ENCODE peak calls at places on chromosomes 7 and 10, in eight cellular contexts. V is ureter, Z is NCI-H1048, M is substantia nigra, X is GOT3, Y is NCI-H2107, T is cardiac muscle cell, R is left colon. K is an unnamed sample.

GRCh38 chr10:107163904-107164861 is at the start of gene SORCS1:
- DNase-seq in M (no peak), Z (no peak), Y (no peak), X (no peak), V (no peak), R (no peak), T (no peak), K (peak; percentile 16)

GRCh38 chr10:28681928-28682750 is 4.8 kb downstream of the BAMBI start:
- DNase-seq in Y (no peak), R (no peak), V (no peak), Z (no peak), X (no peak), M (no peak), T (peak; percentile 46), K (no peak)

GRCh38 chr7:22110881-22111280 is 165.2 kb upstream of the CDCA7L start:
- DNase-seq in Y (no peak), V (no peak), R (no peak), T (no peak), X (no peak), M (peak; percentile 23), Z (no peak), K (no peak)

GRCh38 chr7:28853834-28854749 is 104.0 kb downstream of the TRIL start:
- DNase-seq in T (peak; percentile 56), Z (peak; percentile 35), Y (peak; percentile 51), X (peak; percentile 42), M (peak; percentile 71), R (peak; percentile 54), V (peak; percentile 79), K (peak; percentile 73)

GRCh38 chr7:50382455-50382854 is 67.7 kb downstream of the FIGNL1 start:
- DNase-seq in R (no peak), Y (no peak), X (no peak), T (no peak), V (no peak), M (no peak), Z (no peak), K (no peak)

GRCh38 chr7:46811529-46811928 is 770.4 kb downstream of the TNS3 start:
- DNase-seq in X (peak; percentile 67), Z (no peak), T (peak; percentile 86), Y (no peak), M (no peak), R (no peak), V (no peak), K (no peak)

GRCh38 chr10:47031953-47032465 is 120.8 kb downstream of the PTPN20 start:
- DNase-seq in V (no peak), M (no peak), X (no peak), T (no peak), Y (no peak), Z (no peak), R (no peak), K (no peak)

GRCh38 chr7:42856605-42856987 is 55.3 kb downstream of the C7orf25 start:
- DNase-seq in Z (no peak), V (no peak), T (no peak), R (no peak), M (no peak), Y (no peak), X (no peak), K (no peak)